ENCODE peak calls at places on chromosomes 6 and 20, in five cellular contexts. O, Q, E, C and P are unnamed samples.

GRCh38 chr20:63519765-63520593 is 586 bp upstream of the PPDPF start:
- DNase-seq in O (peak), Q (peak), E (no peak), C (peak), P (no peak)

GRCh38 chr6:137827977-137828815 is 38.9 kb upstream of the TNFAIP3 start:
- DNase-seq in O (peak), Q (no peak), E (no peak), C (no peak), P (no peak)

GRCh38 chr20:5863040-5863811 is 87.1 kb downstream of the TRMT6 start:
- DNase-seq in O (no peak), Q (no peak), E (no peak), C (no peak), P (no peak)

GRCh38 chr6:107823047-107823557 is 1.0 kb downstream of the SCML4 start:
- DNase-seq in O (peak), Q (no peak), E (no peak), C (no peak), P (no peak)

GRCh38 chr20:51680067-51680749 is 88.0 kb downstream of the ATP9A start:
- DNase-seq in O (no peak), Q (no peak), E (no peak), C (no peak), P (no peak)

GRCh38 chr6:149995971-149996370 is 29.4 kb downstream of the RAET1L start:
- DNase-seq in O (no peak), Q (no peak), E (no peak), C (no peak), P (no peak)

GRCh38 chr6:114282268-114282667 is 60.6 kb downstream of the HS3ST5 start:
- DNase-seq in O (no peak), Q (no peak), E (no peak), C (no peak), P (no peak)

GRCh38 chr6:37049990-37050853 is 44.8 kb downstream of the FGD2 start:
- DNase-seq in O (peak), Q (peak), E (peak), C (no peak), P (peak)

GRCh38 chr6:158028876-158029275 is 47.2 kb downstream of the SYNJ2 start:
- DNase-seq in O (no peak), Q (no peak), E (no peak), C (no peak), P (no peak)

GRCh38 chr20:6489361-6490154 is 277.9 kb upstream of the BMP2 start:
- DNase-seq in O (no peak), Q (no peak), E (no peak), C (no peak), P (no peak)

GRCh38 chr20:41185013-41185757 is 47.8 kb downstream of the PLCG1 start:
- DNase-seq in O (no peak), Q (peak), E (no peak), C (no peak), P (no peak)

GRCh38 chr6:3227363-3228045 is at the start of gene TUBB2B:
- DNase-seq in O (no peak), Q (peak), E (no peak), C (no peak), P (no peak)

GRCh38 chr20:9699181-9699580 is 139.7 kb downstream of the PAK5 start:
- DNase-seq in O (no peak), Q (no peak), E (no peak), C (no peak), P (no peak)

GRCh38 chr20:39117486-39117885 is 155.3 kb downstream of the DHX35 start:
- DNase-seq in O (no peak), Q (no peak), E (no peak), C (no peak), P (no peak)

GRCh38 chr6:15642276-15642675 is 20.6 kb downstream of the DTNBP1 start:
- DNase-seq in O (no peak), Q (no peak), E (no peak), C (no peak), P (no peak)

GRCh38 chr20:25848222-25848621 is 151.6 kb upstream of the ZNF337 start:
- DNase-seq in O (no peak), Q (no peak), E (no peak), C (no peak), P (no peak)

GRCh38 chr6:12875061-12875460 is 158.5 kb downstream of the PHACTR1 start:
- DNase-seq in O (no peak), Q (no peak), E (no peak), C (no peak), P (no peak)

GRCh38 chr6:19691465-19692167 is 145.6 kb upstream of the ID4 start:
- DNase-seq in O (no peak), Q (peak), E (no peak), C (no peak), P (no peak)

GRCh38 chr20:35307666-35308653 is 15.7 kb upstream of the FAM83C start:
- DNase-seq in O (no peak), Q (peak), E (no peak), C (no peak), P (no peak)

GRCh38 chr6:30100585-30101422 is 12.1 kb downstream of the TRIM31 start:
- DNase-seq in O (peak), Q (no peak), E (no peak), C (no peak), P (no peak)

GRCh38 chr6:33686981-33687975 is 24.2 kb downstream of the UQCC2 start:
- DNase-seq in O (no peak), Q (no peak), E (no peak), C (no peak), P (no peak)

GRCh38 chr6:111663232-111663631 is 57.6 kb upstream of the TRAF3IP2 start:
- DNase-seq in O (no peak), Q (no peak), E (no peak), C (no peak), P (no peak)

GRCh38 chr6:10347561-10348327 is 67.1 kb downstream of the TFAP2A start:
- DNase-seq in O (no peak), Q (no peak), E (no peak), C (no peak), P (no peak)

GRCh38 chr6:36839819-36840379 is 655 bp upstream of the CPNE5 start:
- DNase-seq in O (peak), Q (peak), E (no peak), C (no peak), P (no peak)

GRCh38 chr6:43636312-43636667 is 650 bp downstream of the MAD2L1BP start:
- DNase-seq in O (peak), Q (no peak), E (no peak), C (no peak), P (no peak)

GRCh38 chr6:133710826-133711225 is 178.1 kb upstream of the TCF21 start:
- DNase-seq in O (peak), Q (no peak), E (no peak), C (no peak), P (no peak)

GRCh38 chr6:75852721-75853120 is 103.7 kb downstream of the MYO6 start:
- DNase-seq in O (no peak), Q (no peak), E (no peak), C (no peak), P (no peak)

GRCh38 chr20:12358006-12358654 is 440.4 kb downstream of the BTBD3 start:
- DNase-seq in O (no peak), Q (no peak), E (no peak), C (no peak), P (no peak)

GRCh38 chr6:8481727-8482126 is 46.4 kb upstream of the SLC35B3 start:
- DNase-seq in O (no peak), Q (no peak), E (no peak), C (no peak), P (no peak)

GRCh38 chr6:44999066-44999465 is 329.1 kb upstream of the RUNX2 start:
- DNase-seq in O (no peak), Q (no peak), E (no peak), C (no peak), P (no peak)

GRCh38 chr6:139439278-139439813 is 64.9 kb upstream of the CITED2 start:
- DNase-seq in O (no peak), Q (no peak), E (no peak), C (no peak), P (no peak)

GRCh38 chr6:24658573-24659511 is 7.9 kb downstream of the TDP2 start:
- DNase-seq in O (no peak), Q (no peak), E (no peak), C (no peak), P (no peak)

GRCh38 chr6:157954150-157955117 is 27.2 kb upstream of the SYNJ2 start:
- DNase-seq in O (no peak), Q (no peak), E (no peak), C (no peak), P (no peak)